ENCODE peak calls at places on chromosomes 4 and X, in five cellular contexts. One of them, this sample, is unnamed. For H3K9me3 and H3K4me1, the result is how much of the 10 kb centered on the place peaks cover.

GRCh38 chr4:26360273-26360672 is 39.5 kb downstream of the RBPJ start:
- DNase-seq in SK-N-SH: no peak
- DNase-seq in GM12878: no peak
- DNase-seq in GM23248: no peak
- DNase-seq in H9: no peak
- DNase-seq in this sample: no peak

GRCh38 chr4:140252144-140252741 is 98.3 kb upstream of the MAML3 start:
- DNase-seq in H9: peak
- DNase-seq in SK-N-SH: peak
- DNase-seq in GM12878: no peak
- DNase-seq in GM23248: no peak
- DNase-seq in this sample: peak

GRCh38 chrX:42739258-42739657 is 38.7 kb downstream of the PPP1R2C start:
- DNase-seq in H9: no peak
- DNase-seq in GM23248: no peak
- DNase-seq in SK-N-SH: no peak
- DNase-seq in GM12878: no peak
- DNase-seq in this sample: no peak

GRCh38 chr4:41103657-41104056 is 110.7 kb downstream of the APBB2 start:
- DNase-seq in GM12878: no peak
- DNase-seq in H9: no peak
- DNase-seq in SK-N-SH: no peak
- DNase-seq in GM23248: no peak
- DNase-seq in this sample: no peak

GRCh38 chr4:181569553-181569952 is 673.6 kb upstream of the TENM3 start:
- DNase-seq in SK-N-SH: peak
- DNase-seq in H9: no peak
- DNase-seq in GM12878: no peak
- DNase-seq in GM23248: peak
- DNase-seq in this sample: peak

GRCh38 chrX:11244641-11245040 is 48.6 kb upstream of the AMELX start:
- DNase-seq in GM12878: no peak
- DNase-seq in H9: no peak
- DNase-seq in SK-N-SH: no peak
- DNase-seq in GM23248: peak
- DNase-seq in this sample: no peak

GRCh38 chr4:145912391-145912790 is 26.2 kb downstream of the ZNF827 start:
- DNase-seq in GM12878: no peak
- DNase-seq in H9: no peak
- DNase-seq in GM23248: peak
- DNase-seq in SK-N-SH: no peak
- DNase-seq in this sample: no peak

GRCh38 chrX:107440187-107440586 is 9.3 kb upstream of the FRMPD3 start:
- DNase-seq in GM23248: no peak
- DNase-seq in H9: no peak
- DNase-seq in GM12878: no peak
- DNase-seq in SK-N-SH: no peak
- DNase-seq in this sample: peak

GRCh38 chrX:22748093-22748999 is 251.4 kb upstream of the DDX53 start:
- DNase-seq in GM12878: no peak
- DNase-seq in H9: peak
- DNase-seq in SK-N-SH: peak
- DNase-seq in GM23248: peak
- DNase-seq in this sample: peak

GRCh38 chr4:184805462-184806245 is 20.1 kb downstream of the ACSL1 start:
- DNase-seq in GM12878: no peak
- DNase-seq in SK-N-SH: peak
- DNase-seq in H9: peak
- DNase-seq in GM23248: no peak
- DNase-seq in this sample: no peak

GRCh38 chr4:87224036-87224923 is 3.9 kb upstream of the KLHL8 start:
- DNase-seq in H9: no peak
- DNase-seq in GM23248: no peak
- DNase-seq in GM12878: no peak
- DNase-seq in SK-N-SH: no peak
- DNase-seq in this sample: no peak

GRCh38 chrX:74421181-74422028 is at the start of gene SLC16A2:
- DNase-seq in H9: peak
- DNase-seq in SK-N-SH: peak
- DNase-seq in GM12878: no peak
- DNase-seq in GM23248: peak
- DNase-seq in this sample: no peak

GRCh38 chr4:26912810-26913209 is 52.2 kb downstream of the STIM2 start:
- DNase-seq in GM12878: no peak
- DNase-seq in H9: no peak
- DNase-seq in SK-N-SH: no peak
- DNase-seq in GM23248: no peak
- DNase-seq in this sample: no peak

GRCh38 chr4:20193522-20193902 is 58.2 kb upstream of the SLIT2 start:
- DNase-seq in SK-N-SH: no peak
- DNase-seq in H9: no peak
- DNase-seq in GM23248: no peak
- DNase-seq in GM12878: no peak
- DNase-seq in this sample: no peak

GRCh38 chr4:139950568-139950967 is 203.4 kb downstream of the MAML3 start:
- DNase-seq in GM23248: peak
- DNase-seq in H9: no peak
- DNase-seq in SK-N-SH: no peak
- DNase-seq in GM12878: peak
- DNase-seq in this sample: peak

GRCh38 chr4:7978489-7978888 is 38.8 kb upstream of the AFAP1 start:
- DNase-seq in H9: no peak
- DNase-seq in GM12878: no peak
- DNase-seq in GM23248: no peak
- DNase-seq in SK-N-SH: no peak
- DNase-seq in this sample: no peak

GRCh38 chr4:93658443-93658842 is 170.1 kb upstream of the ATOH1 start:
- DNase-seq in GM12878: no peak
- DNase-seq in SK-N-SH: no peak
- DNase-seq in H9: no peak
- DNase-seq in GM23248: no peak
- DNase-seq in this sample: no peak

GRCh38 chr4:10584042-10584441 is 100.5 kb downstream of the CLNK start:
- DNase-seq in GM23248: peak
- DNase-seq in SK-N-SH: no peak
- DNase-seq in H9: no peak
- DNase-seq in GM12878: peak
- DNase-seq in this sample: no peak

GRCh38 chr4:70518716-70519115 is 347 bp downstream of the AMTN start:
- DNase-seq in H9: no peak
- DNase-seq in SK-N-SH: no peak
- DNase-seq in GM12878: no peak
- DNase-seq in GM23248: no peak
- DNase-seq in this sample: no peak

GRCh38 chr4:183284965-183285364 is 35.1 kb downstream of the CLDN22 start:
- DNase-seq in SK-N-SH: no peak
- DNase-seq in GM23248: peak
- DNase-seq in H9: no peak
- DNase-seq in GM12878: no peak
- DNase-seq in this sample: no peak

GRCh38 chr4:26022346-26022891 is 108.4 kb downstream of the SMIM20 start:
- DNase-seq in GM23248: peak
- DNase-seq in SK-N-SH: no peak
- DNase-seq in H9: no peak
- DNase-seq in GM12878: no peak
- DNase-seq in this sample: no peak

GRCh38 chr4:151641167-151641566 is 119.6 kb downstream of the GATB start:
- DNase-seq in SK-N-SH: no peak
- DNase-seq in GM23248: peak
- DNase-seq in H9: no peak
- DNase-seq in GM12878: no peak
- DNase-seq in this sample: no peak

DNA sequence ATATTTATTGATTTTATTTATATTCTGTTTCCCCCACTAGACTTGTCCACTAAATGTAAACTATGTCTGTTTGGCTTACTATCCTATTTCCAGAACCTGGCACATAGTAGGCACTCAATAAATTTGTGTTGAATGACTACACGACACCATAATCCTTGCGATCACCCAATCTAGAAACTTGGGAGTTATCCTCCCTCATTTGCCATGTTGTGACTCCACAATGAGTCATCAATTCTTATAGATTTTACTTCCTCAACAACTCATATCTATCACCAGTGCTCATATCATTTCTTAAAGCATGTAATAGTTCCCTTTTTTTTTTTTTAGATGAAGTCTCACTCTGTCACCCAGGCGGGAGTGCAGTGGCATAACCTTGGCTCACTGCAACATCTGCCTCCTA is 39.9 kb upstream of the VAMP7 start:
- DNase-seq in GM23248: peak
- DNase-seq in GM12878: no peak
- DNase-seq in H9: no peak
- DNase-seq in SK-N-SH: no peak
- DNase-seq in this sample: no peak
- H3K9me3 ChIP-seq in GM23248: under half
- H3K9me3 ChIP-seq in GM12878: under half
- H3K9me3 ChIP-seq in H9: under half
- H3K9me3 ChIP-seq in SK-N-SH: under half
- H3K9me3 ChIP-seq in this sample: under half

GRCh38 chr4:38686682-38687081 is 22.7 kb downstream of the KLF3 start:
- DNase-seq in H9: no peak
- DNase-seq in GM23248: no peak
- DNase-seq in GM12878: no peak
- DNase-seq in SK-N-SH: peak
- DNase-seq in this sample: no peak
- H3K4me1 ChIP-seq in H9: under half
- H3K4me1 ChIP-seq in GM23248: under half
- H3K4me1 ChIP-seq in GM12878: under half
- H3K4me1 ChIP-seq in SK-N-SH: under half
- H3K4me1 ChIP-seq in this sample: under half

GRCh38 chrX:101347859-101348451 is 587 bp downstream of the TIMM8A start:
- DNase-seq in H9: no peak
- DNase-seq in GM12878: no peak
- DNase-seq in GM23248: peak
- DNase-seq in SK-N-SH: peak
- DNase-seq in this sample: no peak

DNA sequence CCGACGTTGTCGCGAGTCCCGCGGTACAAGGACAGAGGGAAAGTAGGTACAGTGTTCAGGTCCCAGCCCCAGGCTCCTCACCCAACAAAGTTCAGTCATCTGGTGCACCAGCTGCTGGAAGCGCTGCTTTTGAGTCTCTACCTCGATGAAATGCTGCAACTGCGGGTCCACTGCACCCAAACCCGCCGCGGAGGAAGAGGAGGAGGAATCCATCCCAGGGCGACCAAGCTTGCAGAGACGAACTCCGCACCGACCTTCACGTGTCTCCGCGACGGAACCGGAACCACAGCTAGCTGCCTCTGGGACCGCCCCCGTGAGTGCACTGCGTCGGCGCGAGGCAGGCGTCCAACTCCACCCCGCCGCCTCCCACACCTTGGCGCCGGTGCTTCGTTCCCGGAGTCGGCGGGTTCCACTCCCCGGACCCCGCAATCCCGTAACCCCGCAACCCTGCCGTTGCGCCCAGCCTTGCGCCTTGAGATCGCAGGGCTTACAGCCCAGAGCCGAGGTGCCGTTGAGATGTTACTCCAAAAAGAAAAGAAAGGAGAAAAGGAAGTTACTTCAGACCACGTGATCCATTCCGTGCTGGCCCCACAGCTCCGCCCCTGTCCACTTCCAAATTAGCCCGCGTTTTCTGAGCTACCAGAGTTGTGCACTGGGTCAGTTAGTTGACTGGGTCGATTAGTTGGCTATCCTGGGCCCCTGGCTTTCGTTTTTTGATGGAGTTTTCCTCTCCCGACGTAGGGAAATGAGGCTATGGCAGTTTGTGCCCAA is at the start of gene TIMM8A:
- DNase-seq in H9: peak
- DNase-seq in SK-N-SH: peak
- DNase-seq in GM23248: peak
- DNase-seq in GM12878: peak
- DNase-seq in this sample: peak
- H2AFZ ChIP-seq in H9: no peak
- H2AFZ ChIP-seq in SK-N-SH: peak
- H2AFZ ChIP-seq in GM23248: peak
- H2AFZ ChIP-seq in GM12878: peak
- H2AFZ ChIP-seq in this sample: peak

DNA sequence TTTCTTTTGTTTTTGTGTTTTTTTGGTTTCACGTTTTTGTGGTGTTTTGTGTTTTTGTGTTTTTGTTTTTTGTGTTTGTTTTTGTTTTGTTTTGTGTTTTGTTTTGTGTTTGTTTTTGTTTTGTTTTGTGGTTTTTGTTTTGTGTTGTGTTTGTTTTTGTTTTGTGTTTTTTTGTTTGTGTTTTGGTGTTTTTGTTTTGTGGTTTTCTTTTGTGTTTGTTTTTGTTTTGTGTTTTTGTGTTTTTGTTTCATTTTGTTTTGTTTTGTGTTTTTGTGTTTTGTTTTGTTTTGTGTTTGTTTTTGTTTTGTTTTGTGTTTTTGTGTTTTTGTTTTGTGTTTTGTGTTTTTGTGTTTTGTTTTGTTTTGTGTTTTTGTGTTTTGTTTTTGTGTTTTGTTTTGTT is 20.9 kb downstream of the CSF2RA start:
- DNase-seq in GM12878: no peak
- DNase-seq in GM23248: no peak
- DNase-seq in H9: no peak
- DNase-seq in SK-N-SH: no peak
- DNase-seq in this sample: no peak
- H3K9me3 ChIP-seq in GM12878: under half
- H3K9me3 ChIP-seq in GM23248: under half
- H3K9me3 ChIP-seq in H9: under half
- H3K9me3 ChIP-seq in SK-N-SH: under half
- H3K9me3 ChIP-seq in this sample: under half

GRCh38 chr4:124530464-124531077 is 182.0 kb downstream of the ANKRD50 start:
- DNase-seq in GM23248: peak
- DNase-seq in GM12878: no peak
- DNase-seq in H9: no peak
- DNase-seq in SK-N-SH: no peak
- DNase-seq in this sample: no peak

GRCh38 chr4:124529131-124529530 is 183.4 kb downstream of the ANKRD50 start:
- DNase-seq in GM23248: peak
- DNase-seq in SK-N-SH: no peak
- DNase-seq in GM12878: no peak
- DNase-seq in H9: no peak
- DNase-seq in this sample: no peak

GRCh38 chr4:124537971-124538370 is 174.6 kb downstream of the ANKRD50 start:
- DNase-seq in GM23248: no peak
- DNase-seq in SK-N-SH: no peak
- DNase-seq in GM12878: no peak
- DNase-seq in H9: no peak
- DNase-seq in this sample: no peak

GRCh38 chr4:124535004-124535403 is 177.5 kb downstream of the ANKRD50 start:
- DNase-seq in SK-N-SH: no peak
- DNase-seq in GM12878: no peak
- DNase-seq in GM23248: no peak
- DNase-seq in H9: no peak
- DNase-seq in this sample: no peak

GRCh38 chr4:124534133-124534532 is 178.4 kb downstream of the ANKRD50 start:
- DNase-seq in H9: no peak
- DNase-seq in GM12878: no peak
- DNase-seq in GM23248: no peak
- DNase-seq in SK-N-SH: no peak
- DNase-seq in this sample: no peak
- H3K4me1 ChIP-seq in H9: under half
- H3K4me1 ChIP-seq in GM12878: under half
- H3K4me1 ChIP-seq in GM23248: under half
- H3K4me1 ChIP-seq in SK-N-SH: under half
- H3K4me1 ChIP-seq in this sample: under half

This sample was measured in Karpas-422.